ENCODE peak calls at places on chromosome 16, in nine cellular contexts. H is iris pigment epithelial cell; T is bronchial epithelial cell; N is CD4-positive, CD25-positive, alpha-beta regulatory T cell; P is NCI-H1417; Z is Daoy; I is left ventricle myocardium superior; Q is CD4-positive, alpha-beta memory T cell; C is keratinocyte. V is an unnamed sample.

GRCh38 chr16:49282690-49283375 is 1.2 kb upstream of the CBLN1 start:
- DNase-seq in H (no peak), T (no peak), N (no peak), P (peak), Z (no peak), I (peak), Q (no peak), C (no peak), V (no peak)

GRCh38 chr16:67847064-67847861 is at the start of gene CENPT:
- DNase-seq in H (peak), T (peak), N (peak), P (peak), Z (peak), I (peak), Q (no peak), C (no peak), V (no peak)

GRCh38 chr16:13999895-14000425 is 71.2 kb upstream of the MRTFB start:
- DNase-seq in H (no peak), T (no peak), N (no peak), P (no peak), Z (no peak), I (peak), Q (no peak), C (no peak), V (no peak)

GRCh38 chr16:29982560-29983419 is 9.1 kb downstream of the TAOK2 start:
- DNase-seq in H (no peak), T (no peak), N (no peak), P (no peak), Z (no peak), I (no peak), Q (no peak), C (no peak), V (no peak)

GRCh38 chr16:47142469-47143328 is 1.0 kb downstream of the NETO2 start:
- DNase-seq in H (peak), T (peak), N (peak), P (peak), Z (peak), I (peak), Q (peak), C (no peak), V (no peak)

GRCh38 chr16:68644715-68645493 is at the start of gene CDH3:
- DNase-seq in H (no peak), T (peak), N (no peak), P (peak), Z (no peak), I (no peak), Q (peak), C (peak), V (no peak)

GRCh38 chr16:19014456-19014855 is 30.7 kb downstream of the TMC7 start:
- DNase-seq in H (no peak), T (peak), N (no peak), P (no peak), Z (peak), I (no peak), Q (no peak), C (no peak), V (no peak)

GRCh38 chr16:9816644-9817043 is 365.6 kb downstream of the GRIN2A start:
- DNase-seq in H (no peak), T (no peak), N (no peak), P (no peak), Z (no peak), I (no peak), Q (no peak), C (no peak), V (no peak)

GRCh38 chr16:12210925-12211869 is 234.7 kb downstream of the SNX29 start:
- DNase-seq in H (no peak), T (no peak), N (no peak), P (no peak), Z (no peak), I (no peak), Q (no peak), C (no peak), V (no peak)

GRCh38 chr16:1871974-1872635 is at the start of gene MEIOB:
- DNase-seq in H (no peak), T (no peak), N (no peak), P (peak), Z (peak), I (peak), Q (no peak), C (no peak), V (no peak)

GRCh38 chr16:84369938-84370627 is 1.7 kb downstream of the ATP2C2 start:
- DNase-seq in H (no peak), T (peak), N (peak), P (no peak), Z (no peak), I (no peak), Q (no peak), C (no peak), V (no peak)

GRCh38 chr16:29862383-29862883 is 593 bp downstream of the CDIPT start:
- DNase-seq in H (peak), T (no peak), N (no peak), P (no peak), Z (peak), I (peak), Q (no peak), C (no peak), V (no peak)

GRCh38 chr16:58937661-58938060 is 203.5 kb upstream of the GOT2 start:
- DNase-seq in H (no peak), T (no peak), N (no peak), P (no peak), Z (no peak), I (no peak), Q (no peak), C (no peak), V (no peak)

GRCh38 chr16:66953462-66954096 is 7.5 kb upstream of the CES3 start:
- DNase-seq in H (no peak), T (peak), N (no peak), P (no peak), Z (no peak), I (no peak), Q (no peak), C (no peak), V (no peak)

GRCh38 chr16:4266372-4266771 is 6.5 kb downstream of the TFAP4 start:
- DNase-seq in H (peak), T (no peak), N (peak), P (no peak), Z (no peak), I (no peak), Q (no peak), C (no peak), V (no peak)

GRCh38 chr16:3971261-3971660 is 90.7 kb upstream of the CREBBP start:
- DNase-seq in H (peak), T (peak), N (no peak), P (no peak), Z (peak), I (no peak), Q (no peak), C (no peak), V (peak)

GRCh38 chr16:31085371-31085770 is 3.4 kb downstream of the PRSS53 start:
- DNase-seq in H (no peak), T (no peak), N (no peak), P (no peak), Z (no peak), I (no peak), Q (no peak), C (no peak), V (no peak)

GRCh38 chr16:12340151-12340733 is 363.7 kb downstream of the SNX29 start:
- DNase-seq in H (peak), T (peak), N (peak), P (peak), Z (no peak), I (no peak), Q (peak), C (no peak), V (peak)

GRCh38 chr16:27273670-27274522 is 5.3 kb upstream of the NSMCE1 start:
- DNase-seq in H (no peak), T (no peak), N (peak), P (no peak), Z (peak), I (no peak), Q (peak), C (no peak), V (no peak)

GRCh38 chr16:10609410-10609774 is 29.0 kb upstream of the EMP2 start:
- DNase-seq in H (peak), T (peak), N (no peak), P (no peak), Z (peak), I (no peak), Q (no peak), C (no peak), V (peak)

GRCh38 chr16:4375717-4376116 is 4.1 kb downstream of the VASN start:
- DNase-seq in H (no peak), T (peak), N (no peak), P (no peak), Z (peak), I (peak), Q (no peak), C (no peak), V (no peak)

GRCh38 chr16:66515543-66516171 is 34.3 kb downstream of the TK2 start:
- DNase-seq in H (peak), T (no peak), N (peak), P (no peak), Z (peak), I (peak), Q (no peak), C (no peak), V (no peak)

GRCh38 chr16:86665319-86665675 is 86.9 kb downstream of the FOXL1 start:
- DNase-seq in H (peak), T (peak), N (no peak), P (no peak), Z (peak), I (no peak), Q (no peak), C (no peak), V (no peak)

GRCh38 chr16:59039066-59039465 is 304.9 kb upstream of the GOT2 start:
- DNase-seq in H (no peak), T (no peak), N (no peak), P (no peak), Z (no peak), I (no peak), Q (no peak), C (no peak), V (peak)

GRCh38 chr16:86922311-86922710 is 344.0 kb downstream of the FOXL1 start:
- DNase-seq in H (no peak), T (no peak), N (no peak), P (no peak), Z (no peak), I (no peak), Q (no peak), C (no peak), V (no peak)

GRCh38 chr16:51431517-51432241 is 280.6 kb upstream of the SALL1 start:
- DNase-seq in H (peak), T (peak), N (no peak), P (no peak), Z (peak), I (no peak), Q (no peak), C (peak), V (peak)

GRCh38 chr16:51845586-51845985 is 694.5 kb upstream of the SALL1 start:
- DNase-seq in H (no peak), T (no peak), N (no peak), P (no peak), Z (no peak), I (no peak), Q (no peak), C (no peak), V (no peak)

GRCh38 chr16:48433116-48433848 is 48.1 kb upstream of the SIAH1 start:
- DNase-seq in H (no peak), T (no peak), N (no peak), P (no peak), Z (no peak), I (no peak), Q (no peak), C (no peak), V (no peak)

GRCh38 chr16:69511641-69512040 is 54.1 kb upstream of the NFAT5 start:
- DNase-seq in H (no peak), T (no peak), N (no peak), P (no peak), Z (no peak), I (no peak), Q (no peak), C (no peak), V (no peak)

GRCh38 chr16:20674684-20675487 is 22.6 kb downstream of the ACSM1 start:
- DNase-seq in H (no peak), T (no peak), N (no peak), P (no peak), Z (peak), I (no peak), Q (no peak), C (no peak), V (no peak)

GRCh38 chr16:66706506-66706880 is 9.9 kb upstream of the CMTM4 start:
- DNase-seq in H (no peak), T (no peak), N (no peak), P (no peak), Z (peak), I (no peak), Q (no peak), C (no peak), V (no peak)

GRCh38 chr16:88455610-88456355 is 2.7 kb downstream of the ZFPM1 start:
- DNase-seq in H (peak), T (peak), N (peak), P (no peak), Z (peak), I (no peak), Q (peak), C (no peak), V (no peak)

GRCh38 chr16:85200471-85201278 is 88.4 kb upstream of the CIBAR2 start:
- DNase-seq in H (no peak), T (peak), N (no peak), P (no peak), Z (no peak), I (peak), Q (no peak), C (no peak), V (no peak)

GRCh38 chr16:86396318-86396882 is 113.9 kb upstream of the FOXF1 start:
- DNase-seq in H (peak), T (no peak), N (no peak), P (no peak), Z (peak), I (no peak), Q (no peak), C (no peak), V (no peak)

GRCh38 chr16:19639986-19640421 is 78.0 kb downstream of the KNOP1 start:
- DNase-seq in H (no peak), T (no peak), N (peak), P (no peak), Z (no peak), I (no peak), Q (peak), C (no peak), V (no peak)

GRCh38 chr16:50308237-50308965 is 42.0 kb downstream of the ADCY7 start:
- DNase-seq in H (no peak), T (no peak), N (no peak), P (no peak), Z (no peak), I (no peak), Q (no peak), C (no peak), V (no peak)

GRCh38 chr16:74732951-74733350 is 32.3 kb upstream of the MLKL start:
- DNase-seq in H (no peak), T (no peak), N (no peak), P (no peak), Z (no peak), I (no peak), Q (no peak), C (no peak), V (no peak)

GRCh38 chr16:17083628-17084027 is 387.1 kb downstream of the XYLT1 start:
- DNase-seq in H (no peak), T (no peak), N (no peak), P (peak), Z (no peak), I (no peak), Q (no peak), C (no peak), V (no peak)